ENCODE peak calls at places on chromosomes 16 and 17, in four cellular contexts. U is HCT116, P is A549, O is GM12878. M is an unnamed sample.

GRCh38 chr17:78341559-78342437 is 18.1 kb downstream of the SOCS3 start:
- DNase-seq in O (no peak), P (peak), U (no peak), M (peak)

GRCh38 chr17:7557825-7558543 is 566 bp upstream of the TNFSF13 start:
- DNase-seq in U (no peak), P (no peak), O (no peak), M (no peak)

GRCh38 chr17:78325076-78325712 is 34.7 kb downstream of the SOCS3 start:
- DNase-seq in U (no peak), O (no peak), P (no peak), M (peak)

GRCh38 chr17:31825961-31826691 is 32.9 kb downstream of the COPRS start:
- DNase-seq in O (no peak), P (no peak), U (no peak), M (no peak)

GRCh38 chr17:58084317-58084981 is 1.2 kb downstream of the DYNLL2 start:
- DNase-seq in P (peak), U (peak), O (peak), M (peak)

GRCh38 chr16:55468352-55468990 is 10.5 kb upstream of the MMP2 start:
- DNase-seq in O (no peak), U (no peak), P (no peak), M (no peak)

GRCh38 chr16:75002474-75002873 is 3.6 kb downstream of the ZNRF1 start:
- DNase-seq in P (no peak), O (no peak), U (no peak), M (peak)

GRCh38 chr17:67647482-67647881 is 70.3 kb upstream of the NOL11 start:
- DNase-seq in U (no peak), O (peak), P (no peak), M (no peak)

GRCh38 chr17:15247891-15248529 is 17.1 kb downstream of the PMP22 start:
- DNase-seq in P (peak), U (no peak), O (no peak), M (no peak)

GRCh38 chr17:248337-249235 is 67.1 kb upstream of the DOC2B start:
- DNase-seq in O (no peak), P (no peak), U (no peak), M (no peak)

GRCh38 chr17:75849724-75850123 is 5.4 kb downstream of the WBP2 start:
- DNase-seq in P (no peak), U (no peak), O (no peak), M (peak)

GRCh38 chr16:55116165-55116894 is 185.7 kb downstream of the IRX5 start:
- DNase-seq in U (no peak), P (no peak), O (no peak), M (no peak)

GRCh38 chr16:23182206-23182674 is 305 bp upstream of the SCNN1G start:
- DNase-seq in O (peak), U (peak), P (peak), M (peak)
- TF ChIP-seq RAD21 in O (peak), U (peak), P (peak), M (peak)

GRCh38 chr17:74750327-74751069 is 2.1 kb downstream of the NHERF1 start:
- DNase-seq in P (no peak), O (no peak), U (no peak), M (no peak)
- TF ChIP-seq REST in P (no peak), O (no peak), U (no peak), M (no peak)

GRCh38 chr17:29237476-29238132 is 9.1 kb upstream of the CRYBA1 start:
- DNase-seq in P (no peak), U (peak), O (no peak), M (peak)

GRCh38 chr17:29240477-29240876 is 6.2 kb upstream of the CRYBA1 start:
- DNase-seq in U (no peak), O (no peak), P (no peak), M (no peak)

GRCh38 chr17:29241015-29241963 is 5.4 kb upstream of the CRYBA1 start:
- DNase-seq in U (peak), P (peak), O (no peak), M (no peak)

GRCh38 chr17:29235904-29236303 is 10.8 kb upstream of the CRYBA1 start:
- DNase-seq in P (no peak), O (no peak), U (no peak), M (no peak)

DNA sequence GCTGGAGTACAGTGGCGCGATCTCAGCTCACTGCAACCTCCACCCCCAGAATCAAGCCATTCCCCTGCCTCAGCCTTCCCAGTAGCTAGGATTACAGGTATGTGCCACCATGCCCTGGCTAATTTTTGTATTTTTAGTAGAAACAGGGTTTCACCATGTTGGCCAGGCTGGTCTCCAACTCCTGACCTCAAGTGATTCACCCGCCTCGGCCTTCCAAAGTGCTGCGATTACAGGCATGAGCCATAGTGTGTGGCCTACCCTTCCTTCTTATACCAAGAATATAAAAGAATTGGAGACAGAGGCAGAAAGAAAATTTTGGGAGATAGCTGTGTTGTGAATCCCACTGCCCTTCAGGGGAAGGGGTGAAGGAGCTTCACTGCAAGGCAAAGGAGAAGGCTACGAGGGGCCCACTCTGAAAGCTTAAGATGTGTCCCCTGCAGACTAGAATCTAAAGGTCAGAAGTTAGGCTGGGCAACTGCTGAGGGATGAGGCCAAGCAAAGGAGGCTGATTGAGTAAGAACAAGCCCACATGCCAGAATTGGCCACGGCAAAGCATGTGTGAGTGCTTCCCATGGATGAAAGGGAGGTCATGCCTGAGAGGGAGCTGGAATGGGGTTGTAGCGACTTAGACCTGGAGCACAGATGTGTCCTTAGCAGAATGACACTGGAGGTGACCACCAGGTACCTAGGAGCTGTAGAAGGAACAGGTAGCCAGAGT is 8.4 kb upstream of the CRYBA1 start:
- DNase-seq in P (no peak), U (no peak), O (no peak), M (no peak)
- TF ChIP-seq RAD21 in P (no peak), U (no peak), O (no peak), M (no peak)

GRCh38 chr16:84093120-84093878 is 23.4 kb downstream of the MBTPS1 start:
- DNase-seq in P (no peak), U (no peak), O (no peak), M (no peak)

GRCh38 chr16:84098939-84099338 is 17.8 kb downstream of the MBTPS1 start:
- DNase-seq in O (no peak), U (no peak), P (no peak), M (no peak)

GRCh38 chr16:84093879-84094270 is 22.9 kb downstream of the MBTPS1 start:
- DNase-seq in U (no peak), O (no peak), P (no peak), M (no peak)

GRCh38 chr16:84095466-84095865 is 21.3 kb downstream of the MBTPS1 start:
- DNase-seq in O (no peak), P (no peak), U (no peak), M (no peak)

GRCh38 chr16:84096447-84097005 is 20.2 kb downstream of the MBTPS1 start:
- DNase-seq in U (no peak), P (no peak), O (no peak), M (no peak)
- TF ChIP-seq REST in U (no peak), P (no peak), O (no peak), M (no peak)

GRCh38 chr16:85584192-85584757 is 28.8 kb upstream of the GSE1 start:
- DNase-seq in U (no peak), O (no peak), P (no peak), M (no peak)

GRCh38 chr16:85585762-85586161 is 27.4 kb upstream of the GSE1 start:
- DNase-seq in O (no peak), P (no peak), U (no peak), M (no peak)

GRCh38 chr16:85584989-85585388 is 28.1 kb upstream of the GSE1 start:
- DNase-seq in U (no peak), O (no peak), P (no peak), M (no peak)

GRCh38 chr16:85582177-85582888 is 30.8 kb upstream of the GSE1 start:
- DNase-seq in P (no peak), U (no peak), O (no peak), M (no peak)

DNA sequence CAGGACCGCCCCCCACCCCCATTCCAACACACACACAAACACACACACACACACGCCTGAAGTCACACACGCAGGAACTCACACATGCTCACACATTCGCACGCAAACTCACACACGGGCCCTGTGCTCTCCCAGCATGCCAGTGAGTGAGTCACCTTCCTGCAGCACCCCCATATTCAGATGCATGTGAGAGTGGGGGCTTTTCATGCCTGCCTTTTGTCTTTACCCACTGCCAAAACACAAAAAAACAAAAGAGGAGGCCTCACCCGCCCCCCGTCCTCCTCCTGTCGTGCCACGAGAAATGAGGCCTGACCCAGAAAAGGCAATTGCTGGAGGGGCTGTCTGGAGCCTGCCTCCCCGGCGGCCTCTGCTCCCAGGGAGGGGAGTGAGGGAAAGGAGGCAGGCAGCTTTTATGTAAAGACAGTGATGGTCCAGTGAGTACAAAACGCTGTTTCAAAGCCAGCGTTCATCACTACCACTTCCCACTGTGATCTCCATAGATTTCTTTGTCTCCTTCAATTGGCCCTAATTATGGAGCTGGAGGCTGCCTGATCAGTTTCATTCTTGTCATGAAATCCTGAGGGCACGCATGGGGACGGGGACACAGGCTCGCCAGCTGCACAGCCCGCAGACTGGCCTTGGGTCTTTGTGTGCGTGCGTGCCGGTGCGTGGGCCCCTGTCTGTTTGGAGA is 29.5 kb upstream of the GSE1 start:
- DNase-seq in P (no peak), U (no peak), O (no peak), M (no peak)
- TF ChIP-seq RAD21 in P (no peak), U (no peak), O (no peak), M (no peak)

GRCh38 chr17:29954405-29954804 is 13.0 kb downstream of the EFCAB5 start:
- DNase-seq in U (no peak), O (no peak), P (no peak), M (no peak)

GRCh38 chr17:29945281-29945680 is 3.8 kb downstream of the EFCAB5 start:
- DNase-seq in U (no peak), O (no peak), P (no peak), M (no peak)

GRCh38 chr17:29949708-29950107 is 8.3 kb downstream of the EFCAB5 start:
- DNase-seq in O (no peak), P (no peak), U (no peak), M (no peak)

GRCh38 chr17:29948460-29949185 is 7.2 kb downstream of the EFCAB5 start:
- DNase-seq in O (no peak), U (no peak), P (no peak), M (no peak)
- TF ChIP-seq REST in O (no peak), U (no peak), P (no peak), M (no peak)

DNA sequence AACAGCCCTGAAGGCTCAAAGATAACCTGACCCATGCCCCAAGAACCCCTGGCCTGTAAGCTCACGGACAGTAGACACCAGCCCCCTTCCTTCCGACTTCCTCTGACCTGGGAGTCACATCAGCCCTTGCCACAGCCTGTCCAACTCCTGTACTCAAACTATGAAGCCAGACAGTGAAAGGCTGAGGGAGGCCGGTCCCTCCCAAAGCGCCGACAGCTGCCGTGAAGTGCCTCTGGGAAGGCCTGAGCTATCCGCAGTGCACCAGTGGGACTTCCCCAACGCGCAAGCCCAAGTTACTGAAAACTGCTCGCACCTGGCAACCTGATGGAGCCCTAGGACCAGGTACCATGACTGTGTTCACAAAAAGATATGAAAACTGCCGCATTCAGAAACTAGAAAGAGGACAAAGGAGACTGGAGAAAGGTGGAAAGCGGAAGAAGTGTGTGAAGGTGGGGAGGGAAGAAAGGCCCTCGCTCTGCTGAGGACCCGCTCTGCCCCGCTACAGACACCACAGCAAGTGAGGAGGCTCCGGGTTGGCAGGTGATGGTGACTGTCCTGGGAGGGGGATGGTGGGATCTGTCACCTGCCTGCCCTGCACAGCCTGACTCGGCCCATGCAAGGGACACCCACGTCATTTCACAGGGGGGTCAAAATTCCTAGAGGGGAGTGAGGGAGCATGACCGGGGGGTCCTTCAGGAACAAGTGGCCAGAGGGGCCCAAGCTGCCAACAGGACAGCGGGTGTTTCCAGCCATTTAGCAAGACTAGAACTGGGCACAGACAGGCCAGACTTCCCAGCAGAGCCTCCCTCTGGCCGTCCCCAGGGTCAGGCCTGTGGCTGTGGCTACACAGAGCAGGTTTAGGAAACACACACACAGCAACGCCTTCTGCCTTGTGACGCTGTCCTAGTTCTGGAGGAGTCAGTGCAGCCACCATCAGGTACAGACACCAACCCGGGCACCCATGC is 13.1 kb upstream of the TRAP1 start:
- DNase-seq in P (no peak), U (no peak), O (no peak), M (no peak)
- TF ChIP-seq RAD21 in P (no peak), U (no peak), O (no peak), M (no peak)

GRCh38 chr16:12153662-12154061 is 177.1 kb downstream of the SNX29 start:
- DNase-seq in U (no peak), O (no peak), P (no peak), M (no peak)
- TF ChIP-seq REST in U (no peak), O (no peak), P (no peak), M (no peak)

GRCh38 chr17:59611503-59611902 is 8.2 kb upstream of the CLTC start:
- DNase-seq in U (no peak), O (no peak), P (no peak), M (no peak)

GRCh38 chr17:59607061-59607460 is 12.6 kb upstream of the CLTC start:
- DNase-seq in U (no peak), O (no peak), P (no peak), M (no peak)

GRCh38 chr17:59607817-59608403 is 11.8 kb upstream of the CLTC start:
- DNase-seq in O (no peak), U (no peak), P (no peak), M (no peak)
- TF ChIP-seq RAD21 in O (peak), U (no peak), P (peak), M (no peak)

M was measured in K562.